ENCODE peak calls at places on chromosomes 13 and 19, in ten cellular contexts. V, L, E, S, C, J, R, P, X and D are unnamed samples.

GRCh38 chr19:52689804-52690394 is 44.9 kb downstream of the ZNF611 start:
- DNase-seq in V (peak; percentile 29), L (peak; percentile 38), E (no peak), S (peak; percentile 45), C (no peak), J (peak; percentile 33), R (peak; percentile 80), P (peak; percentile 44), X (no peak), D (no peak)

GRCh38 chr13:50437252-50437651 is 406.2 kb downstream of the DLEU7 start:
- DNase-seq in V (no peak), L (no peak), E (no peak), S (no peak), C (no peak), J (no peak), R (no peak), P (no peak), X (no peak), D (no peak)

GRCh38 chr19:43760941-43761340 is 6.2 kb upstream of the SMG9 start:
- DNase-seq in V (no peak), L (no peak), E (no peak), S (no peak), C (no peak), J (no peak), R (no peak), P (no peak), X (no peak), D (no peak)

GRCh38 chr19:6800991-6801396 is 28.5 kb downstream of the VAV1 start:
- DNase-seq in V (no peak), L (no peak), E (peak; percentile 46), S (peak; percentile 30), C (no peak), J (no peak), R (no peak), P (no peak), X (peak; percentile 28), D (peak; percentile 75)

GRCh38 chr19:50377051-50377441 is 789 bp downstream of the NR1H2 start:
- DNase-seq in V (no peak), L (peak; percentile 70), E (peak; percentile 79), S (no peak), C (peak; percentile 44), J (no peak), R (peak; percentile 90), P (no peak), X (no peak), D (no peak)

GRCh38 chr13:67119481-67119883 is 110.7 kb downstream of the PCDH9 start:
- DNase-seq in V (no peak), L (no peak), E (no peak), S (no peak), C (no peak), J (no peak), R (no peak), P (no peak), X (peak; percentile 2), D (peak; percentile 45)

GRCh38 chr13:48542581-48543341 is 9.9 kb upstream of the RCBTB2 start:
- DNase-seq in V (peak; percentile 22), L (peak; percentile 54), E (no peak), S (peak; percentile 52), C (no peak), J (peak; percentile 64), R (peak; percentile 73), P (peak; percentile 59), X (no peak), D (no peak)

GRCh38 chr13:40351537-40352384 is 314.7 kb downstream of the FOXO1 start:
- DNase-seq in V (no peak), L (no peak), E (no peak), S (no peak), C (no peak), J (no peak), R (no peak), P (no peak), X (no peak), D (no peak)

GRCh38 chr13:93146584-93147292 is 79.9 kb upstream of the GPC6 start:
- DNase-seq in V (no peak), L (no peak), E (no peak), S (no peak), C (no peak), J (no peak), R (no peak), P (no peak), X (no peak), D (no peak)

GRCh38 chr13:110712081-110712848 is 1.2 kb upstream of the ING1 start:
- DNase-seq in V (peak; percentile 89), L (peak; percentile 86), E (peak; percentile 85), S (peak; percentile 86), C (peak; percentile 74), J (peak; percentile 87), R (peak; percentile 94), P (peak; percentile 95), X (no peak), D (no peak)

DNA sequence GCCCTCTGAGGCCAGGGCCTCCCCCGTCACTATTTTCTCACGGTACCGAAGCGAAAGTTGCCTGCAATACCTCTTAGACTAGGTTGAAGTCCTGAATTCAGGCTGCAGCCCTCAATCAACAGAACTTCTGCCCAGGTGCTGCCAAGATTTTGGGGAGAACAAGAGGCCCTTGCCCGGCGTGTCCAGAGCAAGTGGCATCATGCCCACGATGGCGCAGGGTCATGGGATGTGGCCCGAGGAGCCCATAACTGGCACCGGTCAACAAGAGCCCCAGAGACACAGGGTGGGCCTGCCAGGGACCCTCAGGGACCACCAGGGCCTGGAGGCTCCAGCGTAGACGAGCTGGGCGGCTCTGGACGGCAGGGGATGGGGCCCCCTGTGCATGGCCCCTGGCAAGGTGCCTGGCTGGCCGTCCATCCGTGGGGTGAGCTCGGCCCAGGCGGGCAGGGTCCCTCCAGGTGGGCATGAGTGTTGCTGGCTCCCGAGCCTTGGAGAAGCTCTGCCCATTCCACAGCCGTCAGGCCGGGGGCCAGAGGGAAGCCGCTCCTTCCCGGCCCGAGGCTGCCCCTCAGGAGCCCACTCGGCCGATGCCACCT is 45.1 kb downstream of the GAS6 start:
- DNase-seq in V (no peak), L (no peak), E (no peak), S (no peak), C (no peak), J (no peak), R (no peak), P (no peak), X (no peak), D (no peak)
- H3K4me1 ChIP-seq in V (peaks cover 29% of the 10 kb centered on the region), L (no peaks in the 10 kb centered on the region), E (peaks cover 15% of the 10 kb centered on the region), S (no peaks in the 10 kb centered on the region), C (peaks cover 10% of the 10 kb centered on the region), J (peaks cover 75% of the 10 kb centered on the region), R (no peaks in the 10 kb centered on the region), P (no peaks in the 10 kb centered on the region), X (peaks cover 22% of the 10 kb centered on the region), D (peaks cover 24% of the 10 kb centered on the region)

DNA sequence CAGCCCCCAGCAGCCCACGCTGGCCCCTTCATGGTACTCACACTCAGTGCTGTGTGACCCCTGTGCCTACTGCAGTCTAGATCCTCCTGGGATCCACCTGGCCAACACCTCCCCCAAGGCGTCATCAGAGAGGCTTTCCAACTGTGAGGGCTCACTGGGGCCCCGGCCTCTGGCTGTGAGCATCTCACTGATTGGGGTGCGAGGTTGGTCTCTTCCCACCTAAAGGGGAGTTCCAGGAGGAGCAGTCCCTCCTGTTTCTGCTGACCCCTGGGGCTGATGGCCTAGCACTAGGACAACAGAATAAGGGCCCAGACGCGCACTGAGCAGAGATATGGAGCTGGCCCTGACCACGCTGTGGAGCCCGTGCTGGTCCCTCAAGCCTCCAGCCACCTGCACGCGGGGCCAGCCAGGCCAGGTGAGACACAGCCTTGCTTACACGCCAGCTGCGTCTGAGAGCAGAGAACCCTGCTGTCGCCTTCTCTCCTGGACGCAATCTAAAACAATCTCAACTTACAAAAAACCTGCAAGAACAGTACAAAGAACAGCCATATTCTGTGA is 32.2 kb downstream of the ELL start:
- DNase-seq in V (no peak), L (no peak), E (no peak), S (no peak), C (no peak), J (no peak), R (no peak), P (no peak), X (no peak), D (no peak)
- H3K4me1 ChIP-seq in V (peaks cover 7% of the 10 kb centered on the region), L (peaks cover 43% of the 10 kb centered on the region), E (peaks cover 87% of the 10 kb centered on the region), S (no peaks in the 10 kb centered on the region), C (peaks cover 47% of the 10 kb centered on the region), J (peaks cover 92% of the 10 kb centered on the region), R (no peaks in the 10 kb centered on the region), P (no peaks in the 10 kb centered on the region), X (peaks cover 9% of the 10 kb centered on the region), D (peaks cover 26% of the 10 kb centered on the region)

GRCh38 chr19:35346193-35347052 is 1.3 kb upstream of the FFAR1 start:
- DNase-seq in V (no peak), L (peak; percentile 55), E (peak; percentile 91), S (peak; percentile 19), C (peak; percentile 52), J (no peak), R (peak; percentile 46), P (no peak), X (no peak), D (no peak)

GRCh38 chr19:35348909-35349611 is 1.4 kb downstream of the FFAR1 start:
- DNase-seq in V (peak; percentile 36), L (no peak), E (peak; percentile 23), S (peak; percentile 37), C (no peak), J (no peak), R (peak; percentile 53), P (peak; percentile 40), X (no peak), D (no peak)

GRCh38 chr19:35347930-35348298 is 212 bp downstream of the FFAR1 start:
- DNase-seq in V (no peak), L (no peak), E (peak; percentile 27), S (peak; percentile 11), C (no peak), J (no peak), R (peak; percentile 16), P (no peak), X (no peak), D (no peak)

GRCh38 chr19:35345671-35346111 is 2.0 kb upstream of the FFAR1 start:
- DNase-seq in V (no peak), L (no peak), E (peak; percentile 35), S (peak; percentile 6), C (no peak), J (no peak), R (peak; percentile 18), P (no peak), X (no peak), D (no peak)

DNA sequence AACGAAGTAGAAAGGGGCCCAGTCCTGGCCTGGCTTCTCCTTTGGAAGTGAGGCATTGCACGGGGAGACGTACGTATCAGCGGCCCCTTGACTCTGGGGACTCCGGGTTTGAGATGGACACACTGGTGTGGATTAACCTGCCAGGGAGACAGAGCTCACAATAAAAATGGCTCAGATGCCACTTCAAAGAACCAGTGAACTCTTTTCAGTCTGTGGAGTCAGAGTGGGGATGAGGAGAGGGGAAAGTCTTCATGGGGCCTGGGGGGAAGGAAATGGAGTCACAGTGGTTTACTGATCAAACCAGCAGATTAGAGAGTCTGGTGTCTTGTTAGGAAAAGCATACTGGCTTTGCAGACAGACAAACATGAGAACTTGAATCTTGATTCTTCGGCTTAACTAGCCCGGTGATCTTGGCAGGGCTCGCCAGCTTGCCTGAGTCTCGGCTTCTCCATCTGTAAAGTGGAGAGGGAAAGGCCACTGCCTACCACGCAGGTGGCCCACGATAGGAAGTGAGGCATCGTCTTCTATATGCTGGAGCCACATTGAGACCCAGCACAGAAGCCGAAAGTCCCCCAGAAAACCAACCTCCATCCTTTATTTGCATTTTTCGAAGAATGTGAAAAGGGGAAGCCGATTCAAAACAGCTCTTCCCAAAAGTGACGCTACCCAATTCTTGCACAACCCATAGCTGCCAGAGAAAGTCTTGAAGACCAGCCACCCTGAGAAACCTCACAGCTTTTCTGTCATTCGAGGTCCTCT is at the start of gene FFAR1:
- DNase-seq in V (no peak), L (peak; percentile 33), E (peak; percentile 85), S (peak; percentile 19), C (no peak), J (no peak), R (peak; percentile 13), P (no peak), X (no peak), D (no peak)
- H3K4me1 ChIP-seq in V (no peaks in the 10 kb centered on the region), L (no peaks in the 10 kb centered on the region), E (peaks cover 28% of the 10 kb centered on the region), S (no peaks in the 10 kb centered on the region), C (peaks cover 23% of the 10 kb centered on the region), J (peaks cover under 1% of the 10 kb centered on the region), R (no peaks in the 10 kb centered on the region), P (no peaks in the 10 kb centered on the region), X (no peaks in the 10 kb centered on the region), D (no peaks in the 10 kb centered on the region)

GRCh38 chr13:25607096-25607495 is 235.3 kb downstream of the ATP8A2 start:
- DNase-seq in V (no peak), L (no peak), E (no peak), S (no peak), C (no peak), J (no peak), R (no peak), P (no peak), X (no peak), D (no peak)
- H3K4me1 ChIP-seq in V (no peaks in the 10 kb centered on the region), L (no peaks in the 10 kb centered on the region), E (no peaks in the 10 kb centered on the region), S (no peaks in the 10 kb centered on the region), C (no peaks in the 10 kb centered on the region), J (no peaks in the 10 kb centered on the region), R (no peaks in the 10 kb centered on the region), P (no peaks in the 10 kb centered on the region), X (no peaks in the 10 kb centered on the region), D (no peaks in the 10 kb centered on the region)